ENCODE peak calls at places on chromosomes 2 and 18, in ten cellular contexts. X is mammary epithelial cell; N is fibroblast of the conjunctiva; Z is posterior vena cava; U is NCI-H2227 treated with DMSO at 0.1 percent for 48 hours; Q is neural crest cell; V is stimulated activated naive CD8-positive, alpha-beta T cell treated with anti-CD3 and anti-CD28 coated beads, Interleukin-15, amount 100 ng/mL, for 72 hours; J is A172; W is AG10803; A is GM23338. T is an unnamed sample.

GRCh38 chr2:14516844-14517243 is 115.7 kb upstream of the LRATD1 start:
- DNase-seq in X (peak), N (peak), Z (no peak), U (no peak), Q (no peak), V (no peak), J (peak), W (peak), A (no peak), T (no peak)

GRCh38 chr18:63708650-63709049 is 5.9 kb downstream of the SERPINB11 start:
- DNase-seq in X (peak), N (no peak), Z (no peak), U (no peak), Q (no peak), V (no peak), J (peak), W (peak), A (no peak), T (no peak)

GRCh38 chr18:48790226-48790863 is 160.4 kb downstream of the SMAD7 start:
- DNase-seq in X (no peak), N (no peak), Z (peak), U (no peak), Q (no peak), V (no peak), J (no peak), W (no peak), A (no peak), T (peak)

GRCh38 chr2:187264612-187265011 is 183.4 kb downstream of the CALCRL start:
- DNase-seq in X (no peak), N (no peak), Z (no peak), U (no peak), Q (no peak), V (no peak), J (no peak), W (no peak), A (no peak), T (peak)

GRCh38 chr2:102442967-102443828 is 20.2 kb downstream of the IL18RAP start:
- DNase-seq in X (peak), N (peak), Z (no peak), U (no peak), Q (peak), V (peak), J (peak), W (peak), A (peak), T (no peak)

GRCh38 chr2:62478093-62478580 is 27.9 kb downstream of the TMEM17 start:
- DNase-seq in X (peak), N (no peak), Z (no peak), U (no peak), Q (no peak), V (no peak), J (no peak), W (peak), A (no peak), T (peak)

GRCh38 chr18:11689972-11690570 is 1.0 kb downstream of the GNAL start:
- DNase-seq in X (peak), N (no peak), Z (no peak), U (peak), Q (no peak), V (no peak), J (peak), W (no peak), A (no peak), T (no peak)

GRCh38 chr18:50218432-50219197 is 23.7 kb upstream of the MYO5B start:
- DNase-seq in X (peak), N (no peak), Z (no peak), U (no peak), Q (no peak), V (peak), J (no peak), W (peak), A (peak), T (no peak)

GRCh38 chr2:45813003-45813601 is 161.6 kb downstream of the PRKCE start:
- DNase-seq in X (no peak), N (no peak), Z (no peak), U (peak), Q (peak), V (no peak), J (peak), W (no peak), A (no peak), T (peak)

GRCh38 chr2:210199186-210199765 is 26.0 kb downstream of the ACADL start:
- DNase-seq in X (no peak), N (peak), Z (no peak), U (peak), Q (no peak), V (no peak), J (peak), W (peak), A (peak), T (no peak)

GRCh38 chr2:189555243-189555642 is 25.3 kb downstream of the SLC40A1 start:
- DNase-seq in X (peak), N (no peak), Z (no peak), U (no peak), Q (no peak), V (no peak), J (no peak), W (no peak), A (no peak), T (no peak)

GRCh38 chr2:138518860-138519259 is 17.3 kb downstream of the SPOPL start:
- DNase-seq in X (no peak), N (no peak), Z (no peak), U (no peak), Q (no peak), V (no peak), J (no peak), W (no peak), A (no peak), T (no peak)

GRCh38 chr2:8848328-8849100 is 11.1 kb upstream of the KIDINS220 start:
- DNase-seq in X (no peak), N (no peak), Z (no peak), U (no peak), Q (no peak), V (no peak), J (no peak), W (no peak), A (no peak), T (no peak)

GRCh38 chr2:14451312-14451711 is 181.2 kb upstream of the LRATD1 start:
- DNase-seq in X (no peak), N (no peak), Z (no peak), U (no peak), Q (no peak), V (no peak), J (no peak), W (peak), A (peak), T (no peak)

GRCh38 chr2:203683932-203684556 is 22.4 kb upstream of the CD28 start:
- DNase-seq in X (peak), N (peak), Z (no peak), U (no peak), Q (no peak), V (peak), J (peak), W (peak), A (no peak), T (peak)

GRCh38 chr2:15177103-15177502 is 384.0 kb downstream of the NBAS start:
- DNase-seq in X (peak), N (no peak), Z (no peak), U (no peak), Q (no peak), V (peak), J (peak), W (no peak), A (no peak), T (no peak)

GRCh38 chr2:30765226-30765625 is 42.0 kb downstream of the CAPN13 start:
- DNase-seq in X (no peak), N (no peak), Z (peak), U (no peak), Q (no peak), V (no peak), J (no peak), W (no peak), A (no peak), T (no peak)

GRCh38 chr2:183490930-183491329 is 366.7 kb downstream of the NUP35 start:
- DNase-seq in X (peak), N (peak), Z (no peak), U (peak), Q (no peak), V (no peak), J (peak), W (no peak), A (no peak), T (no peak)

GRCh38 chr2:142914507-142915313 is 37.2 kb downstream of the KYNU start:
- DNase-seq in X (no peak), N (no peak), Z (no peak), U (no peak), Q (no peak), V (no peak), J (no peak), W (no peak), A (peak), T (no peak)

GRCh38 chr18:58161659-58162058 is 117.6 kb downstream of the NEDD4L start:
- DNase-seq in X (no peak), N (no peak), Z (no peak), U (no peak), Q (no peak), V (no peak), J (peak), W (no peak), A (peak), T (no peak)

GRCh38 chr2:86281066-86281700 is 56.2 kb downstream of the REEP1 start:
- DNase-seq in X (no peak), N (no peak), Z (no peak), U (no peak), Q (no peak), V (no peak), J (no peak), W (no peak), A (no peak), T (no peak)

T was measured in pulmonary artery endothelial cell.